ENCODE peak calls at places on chromosomes 2 and 18, in seven cellular contexts. A is dorsolateral prefrontal cortex, V is hypothalamus, I is Right ventricle myocardium superior, D is activated T-cell treated with anti-CD3 and anti-CD28 coated beads for 1 hour, W is kidney, R is T-helper 1 cell. P is an unnamed sample.

GRCh38 chr2:61356958-61357350 is 113.9 kb downstream of the USP34 start:
- DNase-seq in A (no peak), V (no peak), I (no peak), D (no peak), W (no peak), R (no peak), P (no peak)

GRCh38 chr2:19346983-19347618 is 11.3 kb downstream of the OSR1 start:
- DNase-seq in A (no peak), V (no peak), I (no peak), D (no peak), W (no peak), R (no peak), P (no peak)

GRCh38 chr2:240933048-240933965 is 27.2 kb downstream of the CROCC2 start:
- DNase-seq in A (peak), V (no peak), I (peak), D (no peak), W (peak), R (no peak), P (no peak)

GRCh38 chr2:177885828-177886466 is 186.6 kb downstream of the PDE11A start:
- DNase-seq in A (no peak), V (no peak), I (no peak), D (no peak), W (no peak), R (no peak), P (no peak)

GRCh38 chr2:177735318-177735803 is 337.2 kb downstream of the PDE11A start:
- DNase-seq in A (no peak), V (no peak), I (no peak), D (no peak), W (no peak), R (no peak), P (no peak)

GRCh38 chr2:10272464-10272863 is 30.2 kb upstream of the HPCAL1 start:
- DNase-seq in A (peak), V (no peak), I (peak), D (no peak), W (peak), R (no peak), P (no peak)

GRCh38 chr2:69149631-69150215 is 136.7 kb downstream of the ANTXR1 start:
- DNase-seq in A (no peak), V (no peak), I (peak), D (no peak), W (no peak), R (no peak), P (no peak)

GRCh38 chr2:175251425-175252041 is 70.0 kb upstream of the ATP5MC3 start:
- DNase-seq in A (no peak), V (no peak), I (no peak), D (no peak), W (no peak), R (no peak), P (peak)

GRCh38 chr2:21411796-21412195 is 288.0 kb downstream of the TDRD15 start:
- DNase-seq in A (no peak), V (no peak), I (no peak), D (no peak), W (no peak), R (no peak), P (no peak)

GRCh38 chr18:48929951-48930713 is 20.6 kb downstream of the SMAD7 start:
- DNase-seq in A (no peak), V (no peak), I (no peak), D (no peak), W (peak), R (no peak), P (no peak)

GRCh38 chr2:151347294-151347693 is 10.1 kb upstream of the TNFAIP6 start:
- DNase-seq in A (no peak), V (no peak), I (no peak), D (no peak), W (no peak), R (no peak), P (no peak)

GRCh38 chr2:54909006-54909405 is 141.2 kb downstream of the RTN4 start:
- DNase-seq in A (no peak), V (no peak), I (no peak), D (no peak), W (no peak), R (no peak), P (no peak)

GRCh38 chr18:75970212-75970611 is 524.8 kb downstream of the ZNF516 start:
- DNase-seq in A (no peak), V (no peak), I (no peak), D (no peak), W (no peak), R (no peak), P (no peak)

GRCh38 chr2:61420986-61421546 is 49.8 kb downstream of the USP34 start:
- DNase-seq in A (no peak), V (no peak), I (no peak), D (no peak), W (no peak), R (no peak), P (peak)

GRCh38 chr2:109439897-109440506 is 173.8 kb downstream of the SEPTIN10 start:
- DNase-seq in A (no peak), V (no peak), I (no peak), D (no peak), W (no peak), R (no peak), P (no peak)

GRCh38 chr2:231617059-231617926 is 24.6 kb downstream of the TEX44 start:
- DNase-seq in A (no peak), V (no peak), I (no peak), D (no peak), W (no peak), R (no peak), P (no peak)

GRCh38 chr18:23810396-23810795 is 121.1 kb downstream of the LAMA3 start:
- DNase-seq in A (no peak), V (no peak), I (no peak), D (no peak), W (no peak), R (no peak), P (no peak)

GRCh38 chr18:50879302-50880107 is 587 bp downstream of the ME2 start:
- DNase-seq in A (no peak), V (no peak), I (no peak), D (peak), W (no peak), R (peak), P (no peak)

GRCh38 chr2:202542142-202542541 is 92.6 kb upstream of the FAM117B start:
- DNase-seq in A (no peak), V (no peak), I (no peak), D (no peak), W (no peak), R (no peak), P (no peak)

GRCh38 chr18:3593381-3593903 is 143.5 kb downstream of the TGIF1 start:
- DNase-seq in A (no peak), V (no peak), I (no peak), D (no peak), W (no peak), R (no peak), P (no peak)

GRCh38 chr2:203650860-203651613 is 55.4 kb upstream of the CD28 start:
- DNase-seq in A (no peak), V (no peak), I (no peak), D (no peak), W (no peak), R (peak), P (no peak)

GRCh38 chr2:235670974-235671787 is 177.3 kb downstream of the AGAP1 start:
- DNase-seq in A (no peak), V (no peak), I (no peak), D (no peak), W (no peak), R (no peak), P (no peak)

GRCh38 chr2:123036300-123036699 is 988.8 kb upstream of the CNTNAP5 start:
- DNase-seq in A (no peak), V (no peak), I (no peak), D (no peak), W (peak), R (no peak), P (no peak)

GRCh38 chr2:113178891-113179290 is 5.1 kb downstream of the PSD4 start:
- DNase-seq in A (no peak), V (no peak), I (no peak), D (no peak), W (peak), R (no peak), P (no peak)

GRCh38 chr2:202036601-202037037 is 3.0 kb downstream of the FZD7 start:
- DNase-seq in A (no peak), V (no peak), I (no peak), D (no peak), W (peak), R (no peak), P (no peak)

GRCh38 chr18:33540392-33540791 is 37.6 kb upstream of the ASXL3 start:
- DNase-seq in A (no peak), V (no peak), I (no peak), D (no peak), W (no peak), R (no peak), P (no peak)

GRCh38 chr18:78999939-79000338 is 20.3 kb downstream of the SALL3 start:
- DNase-seq in A (no peak), V (no peak), I (no peak), D (no peak), W (no peak), R (no peak), P (no peak)

GRCh38 chr2:74516070-74516633 is 1.9 kb downstream of the TLX2 start:
- DNase-seq in A (no peak), V (no peak), I (peak), D (peak), W (peak), R (peak), P (peak)

GRCh38 chr2:150485871-150486538 is 1.5 kb downstream of the RND3 start:
- DNase-seq in A (peak), V (no peak), I (peak), D (no peak), W (peak), R (no peak), P (no peak)

GRCh38 chr18:45353530-45353929 is 261.7 kb upstream of the SLC14A2 start:
- DNase-seq in A (no peak), V (no peak), I (no peak), D (no peak), W (no peak), R (no peak), P (no peak)

GRCh38 chr2:159677654-159678053 is 34.7 kb upstream of the MARCHF7 start:
- DNase-seq in A (no peak), V (no peak), I (no peak), D (no peak), W (no peak), R (no peak), P (no peak)

GRCh38 chr18:48989304-48990284 is 38.8 kb upstream of the SMAD7 start:
- DNase-seq in A (no peak), V (no peak), I (no peak), D (no peak), W (peak), R (no peak), P (no peak)

GRCh38 chr2:157233506-157233905 is 24.0 kb upstream of the GALNT5 start:
- DNase-seq in A (no peak), V (no peak), I (no peak), D (no peak), W (no peak), R (no peak), P (no peak)

GRCh38 chr18:31618801-31619200 is 27.1 kb downstream of the TTR start:
- DNase-seq in A (no peak), V (no peak), I (no peak), D (no peak), W (no peak), R (no peak), P (no peak)

GRCh38 chr2:99818842-99819241 is 323.5 kb downstream of the AFF3 start:
- DNase-seq in A (no peak), V (no peak), I (no peak), D (no peak), W (no peak), R (no peak), P (no peak)

P was measured in naive B cell.